ENCODE peak calls at places on chromosomes 2 and 18, in four cellular contexts. B is kidney epithelial cell, F is mucosa of descending colon, I is fibroblast of pulmonary artery. R is an unnamed sample.

GRCh38 chr2:113965644-113966043 is 75.8 kb downstream of the ACTR3 start:
- DNase-seq in B (no peak), F (no peak), I (peak), R (peak)

GRCh38 chr2:33083671-33084387 is 137.1 kb downstream of the LTBP1 start:
- DNase-seq in B (no peak), F (no peak), I (no peak), R (no peak)

GRCh38 chr2:237879058-237879430 is 19.6 kb downstream of the RAMP1 start:
- DNase-seq in B (no peak), F (no peak), I (peak), R (no peak)

GRCh38 chr2:223587301-223587700 is 14.9 kb downstream of the SCG2 start:
- DNase-seq in B (no peak), F (no peak), I (no peak), R (no peak)

GRCh38 chr2:163708265-163708664 is 27.5 kb downstream of the FIGN start:
- DNase-seq in B (no peak), F (no peak), I (no peak), R (no peak)

GRCh38 chr2:47083886-47084682 is 71.0 kb downstream of the STPG4 start:
- DNase-seq in B (no peak), F (no peak), I (peak), R (no peak)

GRCh38 chr18:50947899-50948298 is 19.9 kb upstream of the ELAC1 start:
- DNase-seq in B (no peak), F (no peak), I (peak), R (no peak)

GRCh38 chr2:217844696-217845095 is 158.1 kb downstream of the TNS1 start:
- DNase-seq in B (no peak), F (no peak), I (no peak), R (no peak)

GRCh38 chr2:220036431-220036830 is 409.0 kb downstream of the SLC4A3 start:
- DNase-seq in B (no peak), F (no peak), I (no peak), R (peak)

GRCh38 chr2:70985956-70986355 is 7.5 kb downstream of the ANKRD53 start:
- DNase-seq in B (no peak), F (no peak), I (no peak), R (no peak)

GRCh38 chr2:25548587-25548986 is 124.8 kb downstream of the DTNB start:
- DNase-seq in B (no peak), F (no peak), I (no peak), R (no peak)

GRCh38 chr18:46401486-46402115 is 255.4 kb downstream of the LOXHD1 start:
- DNase-seq in B (no peak), F (no peak), I (no peak), R (no peak)

GRCh38 chr2:224816816-224817215 is 100.7 kb upstream of the CCDC195 start:
- DNase-seq in B (peak), F (no peak), I (peak), R (peak)

GRCh38 chr2:229104026-229104425 is 167.1 kb downstream of the PID1 start:
- DNase-seq in B (no peak), F (no peak), I (no peak), R (no peak)
- TF ChIP-seq CTCF in B (no peak), F (no peak), I (no peak), R (no peak)

DNA sequence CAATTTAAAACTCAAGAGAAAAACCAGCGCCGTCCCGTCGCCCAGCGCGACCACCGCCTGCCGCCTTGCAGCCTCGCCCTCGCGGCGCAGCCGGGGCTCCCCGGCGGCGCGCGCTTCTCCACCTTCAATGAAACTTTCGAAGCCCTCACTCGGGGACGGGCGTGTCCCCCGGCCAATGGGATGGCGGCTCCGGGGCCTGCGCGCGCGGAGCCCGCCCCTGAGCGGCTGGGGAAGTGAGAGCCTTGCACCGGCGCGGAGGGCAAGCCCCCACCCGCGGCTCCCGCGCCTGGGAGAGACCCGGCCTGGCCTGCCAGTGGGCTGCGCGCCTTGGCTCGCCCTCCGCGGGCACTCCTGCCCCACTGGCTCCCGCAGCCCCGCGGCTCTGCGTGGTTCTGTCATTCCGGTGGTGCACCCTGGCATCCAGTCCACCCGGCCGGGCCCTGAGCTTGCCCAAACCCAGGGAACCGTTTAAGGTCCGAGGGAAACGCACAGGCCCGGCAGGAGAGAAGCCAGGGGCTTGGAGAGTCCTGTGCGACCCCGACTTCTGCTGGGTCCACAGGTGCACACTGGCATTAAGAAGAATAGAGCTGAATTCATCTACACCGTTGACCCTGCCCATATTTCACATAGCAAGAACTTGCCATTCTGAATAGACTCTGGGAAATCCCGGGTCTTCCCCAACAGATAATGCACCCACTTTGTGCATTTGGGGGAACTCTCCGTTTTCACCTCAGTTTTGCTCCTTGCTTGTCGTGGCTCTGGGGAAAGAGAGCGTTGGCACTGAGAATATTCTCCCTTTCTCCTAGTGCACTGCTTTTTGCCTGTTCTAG is at the start of gene PIEZO2:
- DNase-seq in B (no peak), F (peak), I (peak), R (peak)
- H3K4me3 ChIP-seq in B (peak), F (no peak), I (peak), R (peak)

GRCh38 chr2:228602277-228602676 is 420.8 kb upstream of the SPHKAP start:
- DNase-seq in B (no peak), F (no peak), I (no peak), R (peak)
- TF ChIP-seq CTCF in B (no peak), F (no peak), I (no peak), R (no peak)

DNA sequence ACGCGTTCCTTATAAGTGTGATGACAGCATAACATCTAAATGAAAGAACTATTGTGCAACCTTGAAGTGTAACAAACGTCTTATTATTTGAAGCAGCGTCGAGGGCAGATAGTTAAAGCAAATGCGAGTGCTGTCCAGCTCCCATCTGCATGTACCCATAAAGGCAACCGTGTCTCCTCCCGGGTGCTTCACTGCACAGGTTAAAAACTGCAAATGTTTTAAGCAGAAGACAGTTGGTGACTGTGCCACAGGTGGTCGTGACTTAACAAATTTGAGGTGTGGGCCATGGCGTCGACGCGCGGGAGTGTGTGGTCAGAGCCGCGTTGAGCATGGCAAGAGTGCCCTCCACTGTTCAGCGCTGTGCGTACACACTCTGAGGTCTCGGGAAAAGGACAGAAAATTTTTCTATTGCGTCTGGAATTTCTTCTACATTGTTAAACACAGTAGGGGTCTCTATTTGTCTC is 6.4 kb downstream of the SALL3 start:
- DNase-seq in B (no peak), F (no peak), I (peak), R (no peak)
- H3K4me3 ChIP-seq in B (peak), F (no peak), I (no peak), R (no peak)

GRCh38 chr18:75086494-75087034 is 122.4 kb downstream of the PTGR3 start:
- DNase-seq in B (no peak), F (no peak), I (no peak), R (no peak)

GRCh38 chr18:75087119-75088020 is 121.6 kb downstream of the PTGR3 start:
- DNase-seq in B (no peak), F (no peak), I (no peak), R (no peak)

GRCh38 chr18:75088622-75089211 is 120.2 kb downstream of the PTGR3 start:
- DNase-seq in B (no peak), F (no peak), I (no peak), R (no peak)

GRCh38 chr18:75089748-75090327 is 119.1 kb downstream of the PTGR3 start:
- DNase-seq in B (no peak), F (no peak), I (no peak), R (no peak)

DNA sequence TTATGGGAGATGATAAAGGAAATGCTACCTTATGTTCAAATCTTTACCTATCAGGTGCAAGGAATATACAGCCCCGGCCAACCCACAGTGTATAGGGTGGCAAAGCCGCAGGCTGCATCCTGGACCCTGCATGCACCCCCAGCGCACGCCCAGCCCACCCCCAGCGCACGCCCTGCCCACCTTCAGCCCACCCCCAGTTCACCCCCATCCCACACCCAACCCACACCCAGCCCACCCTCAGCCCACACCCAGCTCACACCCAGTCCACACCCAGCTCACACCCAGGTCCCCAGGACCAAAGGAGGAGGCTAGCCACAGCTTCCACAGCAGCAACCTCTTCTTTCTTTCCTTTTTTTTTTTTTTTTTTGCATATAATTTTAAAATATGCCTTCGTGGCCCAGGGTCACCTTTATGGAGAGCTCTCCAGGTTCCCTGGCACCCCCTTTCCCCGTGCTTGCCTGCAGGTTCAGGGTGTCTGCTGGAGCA is 120.9 kb downstream of the PTGR3 start:
- DNase-seq in B (no peak), F (no peak), I (no peak), R (no peak)
- TF ChIP-seq CTCF in B (no peak), F (no peak), I (no peak), R (no peak)

GRCh38 chr2:210475726-210476125 is 833 bp downstream of the LANCL1 start:
- DNase-seq in B (no peak), F (no peak), I (peak), R (no peak)
- H3K4me3 ChIP-seq in B (peak), F (no peak), I (peak), R (peak)

GRCh38 chr2:3463156-3463835 is 56.0 kb downstream of the ADI1 start:
- DNase-seq in B (no peak), F (peak), I (no peak), R (no peak)

GRCh38 chr2:3461781-3462492 is 57.4 kb downstream of the ADI1 start:
- DNase-seq in B (no peak), F (no peak), I (peak), R (peak)

GRCh38 chr2:3463914-3464313 is 55.4 kb downstream of the ADI1 start:
- DNase-seq in B (no peak), F (no peak), I (no peak), R (no peak)

GRCh38 chr2:3460831-3461544 is 58.3 kb downstream of the ADI1 start:
- DNase-seq in B (no peak), F (no peak), I (no peak), R (no peak)

GRCh38 chr2:3462493-3463104 is 56.7 kb downstream of the ADI1 start:
- DNase-seq in B (no peak), F (no peak), I (no peak), R (no peak)
- TF ChIP-seq CTCF in B (no peak), F (no peak), I (no peak), R (no peak)